ENCODE peak calls at places on chromosomes 4 and X, in four cellular contexts. O is NCI-H524, Q is left ventricle myocardium inferior, T is NCI-H1092 treated with DMSO at 0.1 percent for 48 hours. H is an unnamed sample.

GRCh38 chr4:180741703-180742102 is 1501.5 kb upstream of the TENM3 start:
- DNase-seq in O (no peak), Q (no peak), T (no peak), H (no peak)

GRCh38 chr4:165928601-165929000 is 55.6 kb downstream of the TLL1 start:
- DNase-seq in O (no peak), Q (no peak), T (no peak), H (no peak)

GRCh38 chr4:48074657-48075056 is 58.1 kb downstream of the NIPAL1 start:
- DNase-seq in O (no peak), Q (no peak), T (no peak), H (no peak)

GRCh38 chr4:80204433-80204832 is 7.1 kb downstream of the PRDM8 start:
- DNase-seq in O (no peak), Q (no peak), T (no peak), H (no peak)

GRCh38 chr4:112312610-112313239 is 15.6 kb downstream of the ALPK1 start:
- DNase-seq in O (no peak), Q (no peak), T (no peak), H (no peak)

GRCh38 chr4:39970559-39971270 is 7.0 kb downstream of the PDS5A start:
- DNase-seq in O (no peak), Q (no peak), T (no peak), H (no peak)

GRCh38 chr4:108693211-108693610 is 42.8 kb downstream of the OSTC start:
- DNase-seq in O (no peak), Q (no peak), T (no peak), H (no peak)

GRCh38 chrX:137051978-137052640 is 18.3 kb upstream of the GPR101 start:
- DNase-seq in O (peak), Q (peak), T (peak), H (peak)

GRCh38 chr4:169690787-169691186 is 67.0 kb downstream of the HPF1 start:
- DNase-seq in O (no peak), Q (no peak), T (no peak), H (no peak)

GRCh38 chr4:4423706-4424498 is 37.0 kb downstream of the NSG1 start:
- DNase-seq in O (no peak), Q (no peak), T (no peak), H (no peak)

H was measured in WERI-Rb-1.